ENCODE peak calls at places on chromosomes 3 and 15, in nine cellular contexts. R is colonic mucosa, C is transverse colon, W is psoas muscle, D is LNCaP clone FGC, T is GM20000, A is keratinocyte, M is heart left ventricle, P is hepatocyte. S is an unnamed sample.

GRCh38 chr3:42658771-42659390 is 5.4 kb downstream of the ZBTB47 start:
- DNase-seq in W (no peak), R (no peak), A (no peak), C (no peak), P (no peak), M (no peak), D (no peak), T (no peak), S (no peak)

GRCh38 chr3:3125977-3126376 is 763 bp upstream of the TRNT1 start:
- DNase-seq in T (no peak), M (no peak), D (no peak), C (no peak), W (no peak), R (no peak), P (no peak), A (no peak), S (no peak)

GRCh38 chr3:133745981-133746721 is at the start of gene TF:
- DNase-seq in A (no peak), W (no peak), T (no peak), P (no peak), R (no peak), M (no peak), C (no peak), D (no peak), S (no peak)

GRCh38 chr3:185900228-185900627 is 37.6 kb downstream of the TRA2B start:
- DNase-seq in D (peak; percentile 23), R (no peak), M (no peak), W (peak; percentile 40), T (no peak), C (peak; percentile 10), P (peak; percentile 85), A (peak; percentile 69), S (peak; percentile 93)

GRCh38 chr15:35437157-35437556 is 108.8 kb downstream of the DPH6 start:
- DNase-seq in D (no peak), T (no peak), W (no peak), C (no peak), A (no peak), M (no peak), R (no peak), P (no peak), S (no peak)

GRCh38 chr15:31856581-31856980 is 173.7 kb upstream of the CHRNA7 start:
- DNase-seq in C (no peak), T (no peak), A (no peak), D (no peak), M (no peak), W (no peak), R (no peak), P (no peak), S (no peak)

GRCh38 chr3:143203848-143204247 is 84.3 kb downstream of the CHST2 start:
- DNase-seq in M (no peak), A (no peak), T (no peak), D (no peak), P (no peak), R (no peak), W (no peak), C (no peak), S (peak; percentile 44)

GRCh38 chr3:65178703-65179102 is 490.9 kb upstream of the ADAMTS9 start:
- DNase-seq in T (no peak), A (no peak), D (no peak), R (no peak), C (no peak), W (no peak), P (no peak), M (no peak), S (peak; percentile 62)

GRCh38 chr3:138434276-138434874 is at the start of gene ESYT3:
- DNase-seq in D (peak; percentile 65), A (peak; percentile 54), R (peak; percentile 83), C (peak; percentile 78), T (peak; percentile 60), W (peak; percentile 73), P (peak; percentile 88), M (peak; percentile 69), S (peak; percentile 38)

GRCh38 chr3:170418422-170419300 is at the start of gene CLDN11:
- DNase-seq in P (peak; percentile 53), T (peak; percentile 50), W (peak; percentile 53), R (no peak), C (no peak), D (no peak), M (peak; percentile 51), A (no peak), S (peak; percentile 80)

GRCh38 chr3:148551767-148552260 is 145.9 kb upstream of the AGTR1 start:
- DNase-seq in D (no peak), P (no peak), A (no peak), W (no peak), C (no peak), T (no peak), M (no peak), R (no peak), S (peak; percentile 43)

GRCh38 chr3:67783281-67784250 is 129.2 kb upstream of the SUCLG2 start:
- DNase-seq in P (no peak), R (no peak), T (no peak), D (peak; percentile 4), M (no peak), W (no peak), C (no peak), A (no peak), S (peak; percentile 29)

GRCh38 chr15:62241135-62241770 is 76.2 kb upstream of the C2CD4B start:
- DNase-seq in W (no peak), T (no peak), C (peak; percentile 18), R (peak; percentile 31), P (peak; percentile 24), M (no peak), A (no peak), D (no peak), S (no peak)

DNA sequence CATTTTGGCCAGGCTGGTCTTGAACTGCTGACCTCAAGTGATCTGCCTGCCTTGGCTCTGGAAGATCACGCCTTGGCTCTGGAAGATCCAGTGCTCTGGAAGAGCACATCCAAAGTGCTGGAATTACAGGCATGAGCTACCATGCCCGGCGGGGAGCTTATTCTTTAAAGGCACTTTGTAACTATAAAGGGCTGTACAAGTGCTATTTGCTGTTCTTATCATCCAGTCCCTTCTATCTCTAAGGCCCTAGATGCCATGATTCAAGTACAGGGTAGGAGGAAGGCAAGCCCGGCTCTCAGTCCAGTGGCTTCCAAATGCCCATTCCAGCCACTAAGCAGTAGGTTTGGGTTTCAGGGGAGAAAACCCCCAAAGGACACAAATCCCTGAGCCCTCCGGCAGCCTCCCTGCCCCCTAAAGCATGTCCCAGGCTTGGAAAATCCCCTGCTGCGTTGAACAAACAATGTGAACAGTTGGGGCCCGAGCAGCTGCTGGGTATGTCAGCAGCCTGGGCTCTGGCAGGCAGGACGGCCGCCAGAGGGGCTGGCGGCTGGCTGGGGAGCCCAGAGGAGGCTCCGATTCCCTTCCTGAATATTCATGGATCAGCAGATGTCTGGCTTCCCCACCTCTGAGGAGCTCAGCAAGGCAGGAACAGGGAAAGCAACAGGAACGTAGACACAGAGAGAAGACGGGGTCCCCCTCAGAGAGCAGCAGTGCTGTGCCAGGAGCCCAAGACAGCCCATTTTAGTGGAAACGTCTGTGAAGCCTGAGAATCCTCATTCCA is 7.7 kb downstream of the IGDCC4 start:
- DNase-seq in R (no peak), W (peak; percentile 56), A (no peak), C (no peak), M (peak; percentile 64), P (peak; percentile 82), D (no peak), T (no peak), S (peak; percentile 89)
- TF ChIP-seq CTCF in R (no peak), W (peak; percentile 11), A (no peak), C (no peak), M (no peak), P (no peak), D (no peak), T (no peak), S (peak; percentile 35)

DNA sequence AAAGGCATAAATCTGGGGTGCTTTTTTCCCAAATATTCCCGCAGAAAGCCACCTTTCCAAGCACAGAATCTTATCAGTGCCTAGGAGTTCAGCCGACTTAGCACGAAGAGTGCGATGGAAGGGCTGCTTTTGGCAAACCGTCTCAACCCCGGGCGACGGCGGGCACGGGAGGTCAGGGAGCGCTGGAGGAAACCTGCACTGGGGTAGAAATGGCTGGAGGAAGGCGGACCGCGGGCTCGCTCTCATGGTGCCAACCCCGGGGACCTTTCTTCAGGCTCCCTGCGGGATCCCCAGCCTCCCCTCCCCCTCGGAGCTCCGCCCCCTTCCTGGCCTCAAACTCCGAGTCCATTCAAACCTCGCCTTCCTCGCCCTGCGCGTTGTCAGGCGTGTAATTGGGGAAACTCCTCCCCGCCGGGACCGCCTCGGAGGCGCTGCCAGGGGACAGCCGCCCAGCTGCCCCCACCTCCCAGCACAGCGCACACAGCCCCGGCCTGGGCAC is at the start of gene GABRG3:
- DNase-seq in T (no peak), D (no peak), M (no peak), A (no peak), P (peak; percentile 44), W (peak; percentile 11), C (no peak), R (no peak), S (no peak)
- TF ChIP-seq CTCF in T (no peak), D (no peak), M (no peak), A (no peak), P (no peak), W (no peak), C (no peak), R (no peak), S (no peak)

GRCh38 chr3:96813134-96813819 is 1.1 kb upstream of the EPHA6 start:
- DNase-seq in T (peak; percentile 90), M (peak; percentile 52), C (peak; percentile 61), D (peak; percentile 66), A (no peak), P (peak; percentile 93), R (peak; percentile 67), W (peak; percentile 52), S (peak; percentile 73)

GRCh38 chr3:96814581-96815567 is at the start of gene EPHA6:
- DNase-seq in T (peak; percentile 7), R (no peak), A (no peak), P (peak; percentile 34), M (peak; percentile 28), D (no peak), W (no peak), C (no peak), S (no peak)

DNA sequence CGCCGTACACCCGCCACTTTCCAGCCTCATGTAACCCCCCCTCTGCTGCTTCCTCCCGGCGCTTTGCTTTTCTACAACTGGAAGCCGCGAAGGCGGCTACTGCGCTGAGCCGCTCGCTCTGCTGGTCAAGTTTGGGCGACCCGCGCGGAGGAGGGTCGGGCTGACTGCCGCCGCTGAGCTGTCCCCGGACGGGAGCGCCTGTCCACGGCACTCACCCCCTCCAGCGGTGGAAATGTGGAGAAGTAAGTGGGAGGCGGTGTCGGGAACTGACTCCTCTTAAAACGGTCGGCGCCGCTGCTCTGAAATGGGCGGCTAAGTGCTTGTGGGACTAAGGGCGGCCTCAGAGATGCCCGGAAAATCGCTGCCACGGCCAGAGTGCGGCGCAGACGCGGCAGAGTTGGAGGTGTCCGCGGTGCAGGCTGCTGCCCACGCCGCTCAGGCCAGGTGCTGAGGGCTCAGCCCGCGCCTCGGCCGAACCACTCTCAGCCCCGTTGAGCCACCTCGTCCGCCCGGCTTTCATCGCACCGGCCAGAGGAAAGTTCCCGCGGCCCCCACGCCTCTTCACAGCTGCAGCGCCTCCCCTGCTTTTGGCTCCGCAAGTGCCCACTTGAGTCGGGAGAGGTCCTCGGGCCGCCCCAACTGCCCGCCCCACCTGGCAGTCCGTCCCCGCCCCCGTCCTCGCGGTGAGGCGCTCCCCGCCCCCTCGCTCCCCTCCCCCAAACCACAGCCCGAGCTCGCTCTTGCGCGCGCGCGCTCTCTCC is 394 bp upstream of the EPHA6 start:
- DNase-seq in D (peak; percentile 70), T (peak; percentile 52), A (no peak), P (peak; percentile 85), W (peak; percentile 24), C (peak; percentile 26), M (peak; percentile 45), R (peak; percentile 38), S (peak; percentile 60)
- TF ChIP-seq CTCF in D (peak; percentile 50), T (no peak), A (no peak), P (peak; percentile 39), W (no peak), C (no peak), M (peak; percentile 12), R (no peak), S (peak; percentile 25)

GRCh38 chr3:7964899-7965298 is 536.7 kb upstream of the LMCD1 start:
- DNase-seq in D (no peak), C (no peak), T (no peak), R (no peak), A (no peak), W (no peak), P (no peak), M (no peak), S (no peak)
- TF ChIP-seq CTCF in D (peak; percentile 15), C (no peak), T (no peak), R (no peak), A (peak; percentile 24), W (no peak), P (peak; percentile 12), M (no peak), S (no peak)

S was measured in astrocyte of the spinal cord.